ENCODE peak calls at places on chromosomes 12 and 14, in ten cellular contexts. W, S, T, C, J, A, N, U, F and D are unnamed samples.

GRCh38 chr12:65631621-65632111 is 192.6 kb upstream of the HMGA2 start:
- DNase-seq in F (peak), C (no peak), W (peak), T (no peak), N (peak), A (peak), U (peak), S (peak), J (peak), D (peak)

GRCh38 chr12:132659146-132659545 is 28.0 kb downstream of the POLE start:
- DNase-seq in A (no peak), S (no peak), C (no peak), W (no peak), N (no peak), U (no peak), T (no peak), J (no peak), F (no peak), D (no peak)

GRCh38 chr14:24879661-24880381 is 170.1 kb downstream of the STXBP6 start:
- DNase-seq in S (no peak), A (no peak), N (no peak), U (no peak), T (no peak), F (no peak), C (no peak), W (peak), J (peak), D (no peak)

GRCh38 chr12:72570601-72571000 is 298.4 kb downstream of the TRHDE start:
- DNase-seq in A (peak), C (peak), T (no peak), F (no peak), J (no peak), U (no peak), N (no peak), W (no peak), S (no peak), D (no peak)

GRCh38 chr14:40599726-40600125 is 1007.0 kb upstream of the LRFN5 start:
- DNase-seq in F (no peak), J (no peak), S (no peak), U (peak), W (peak), T (no peak), A (no peak), C (no peak), N (no peak), D (no peak)

GRCh38 chr12:70883855-70884254 is 36.7 kb downstream of the PTPRR start:
- DNase-seq in T (no peak), F (no peak), S (no peak), U (no peak), W (no peak), J (no peak), C (no peak), A (no peak), N (no peak), D (no peak)

GRCh38 chr12:97272471-97272870 is 190.1 kb upstream of the RMST start:
- DNase-seq in N (no peak), A (no peak), F (no peak), C (no peak), J (no peak), S (no peak), U (no peak), W (no peak), T (no peak), D (no peak)

GRCh38 chr14:103803661-103804060 is 43.7 kb downstream of the PPP1R13B start:
- DNase-seq in F (no peak), W (peak), U (peak), N (no peak), T (no peak), S (no peak), A (no peak), J (peak), C (no peak), D (no peak)

GRCh38 chr12:3713483-3713882 is 39.4 kb downstream of the CRACR2A start:
- DNase-seq in T (no peak), A (no peak), W (no peak), J (no peak), N (no peak), U (no peak), S (no peak), C (no peak), F (no peak), D (no peak)

GRCh38 chr12:108333898-108334699 is 5.0 kb downstream of the CMKLR1 start:
- DNase-seq in J (peak), A (no peak), S (no peak), W (peak), C (no peak), T (no peak), U (peak), N (no peak), F (no peak), D (peak)

GRCh38 chr12:16449459-16449858 is 102.0 kb downstream of the MGST1 start:
- DNase-seq in U (no peak), C (no peak), F (no peak), S (no peak), N (no peak), A (no peak), J (no peak), W (no peak), T (no peak), D (no peak)

GRCh38 chr12:12807970-12808702 is 5.0 kb upstream of the DDX47 start:
- DNase-seq in C (peak), U (no peak), T (peak), F (no peak), S (no peak), N (peak), A (no peak), W (peak), J (no peak), D (no peak)

GRCh38 chr14:95015046-95015445 is 142.3 kb downstream of the DICER1 start:
- DNase-seq in C (no peak), S (no peak), N (no peak), U (no peak), W (peak), T (no peak), J (no peak), F (no peak), A (no peak), D (no peak)

GRCh38 chr12:70880744-70881143 is 39.8 kb downstream of the PTPRR start:
- DNase-seq in F (no peak), U (no peak), J (no peak), S (no peak), A (no peak), W (no peak), C (no peak), T (no peak), N (no peak), D (no peak)

GRCh38 chr12:124322271-124322998 is 27.5 kb downstream of the RFLNA start:
- DNase-seq in F (no peak), J (no peak), A (no peak), S (no peak), T (no peak), U (no peak), C (no peak), N (no peak), W (peak), D (no peak)

GRCh38 chr14:56809262-56810215 is 740 bp downstream of the OTX2 start:
- DNase-seq in C (no peak), N (no peak), A (no peak), S (no peak), T (no peak), J (no peak), W (no peak), U (no peak), F (no peak), D (no peak)

GRCh38 chr12:109600995-109601394 is 27.4 kb downstream of the MVK start:
- DNase-seq in C (no peak), N (no peak), T (no peak), J (no peak), S (no peak), A (no peak), W (no peak), U (no peak), F (no peak), D (no peak)